ENCODE peak calls at places on chromosome 16, in five cellular contexts. C is H1, N is HepG2, B is NT2/D1, L is GM12878. V is an unnamed sample.

GRCh38 chr16:15498427-15499175 is 64.2 kb downstream of the BMERB1 start:
- DNase-seq in N (no peak), B (no peak), C (no peak), L (no peak), V (no peak)

GRCh38 chr16:73095142-73095791 is 47.3 kb upstream of the ZFHX3 start:
- DNase-seq in B (no peak), L (no peak), N (no peak), C (no peak), V (no peak)

GRCh38 chr16:27690604-27691003 is 140.7 kb downstream of the KATNIP start:
- DNase-seq in B (no peak), C (no peak), L (no peak), N (peak), V (peak)

GRCh38 chr16:84874983-84875382 is 55.2 kb downstream of the CRISPLD2 start:
- DNase-seq in C (no peak), L (no peak), B (no peak), N (no peak), V (no peak)

GRCh38 chr16:31356566-31357323 is 1.8 kb downstream of the ITGAX start:
- DNase-seq in C (no peak), N (no peak), L (no peak), B (peak), V (no peak)

GRCh38 chr16:1271380-1271749 is 15.5 kb downstream of the TPSD1 start:
- DNase-seq in L (no peak), C (no peak), N (no peak), B (no peak), V (no peak)

GRCh38 chr16:3536271-3536671 is 35.5 kb downstream of the CLUAP1 start:
- DNase-seq in N (no peak), C (no peak), L (no peak), B (no peak), V (no peak)

GRCh38 chr16:8885674-8886592 is 3.8 kb downstream of the LITAFD start:
- DNase-seq in B (no peak), N (peak), C (no peak), L (no peak), V (no peak)

GRCh38 chr16:50360033-50360778 is 8.6 kb downstream of the BRD7 start:
- DNase-seq in N (no peak), L (no peak), C (no peak), B (no peak), V (no peak)

GRCh38 chr16:68382296-68382718 is 66.0 kb downstream of the SMPD3 start:
- DNase-seq in C (no peak), N (no peak), L (no peak), B (no peak), V (peak)

GRCh38 chr16:2149630-2150417 is 1.4 kb downstream of the RAB26 start:
- DNase-seq in C (no peak), N (peak), B (no peak), L (no peak), V (no peak)

GRCh38 chr16:31001507-31002251 is 8.8 kb downstream of the STX1B start:
- DNase-seq in B (no peak), C (no peak), N (peak), L (no peak), V (no peak)

GRCh38 chr16:17607624-17608023 is 136.9 kb upstream of the XYLT1 start:
- DNase-seq in L (no peak), N (no peak), C (no peak), B (no peak), V (no peak)

GRCh38 chr16:85715169-85716015 is 26.6 kb upstream of the GINS2 start:
- DNase-seq in B (peak), L (no peak), N (no peak), C (no peak), V (no peak)

GRCh38 chr16:58455750-58456149 is 44.2 kb upstream of the NDRG4 start:
- DNase-seq in N (no peak), L (no peak), C (no peak), B (no peak), V (no peak)

GRCh38 chr16:54817432-54817831 is 113.2 kb upstream of the IRX5 start:
- DNase-seq in B (no peak), N (peak), C (no peak), L (no peak), V (peak)

GRCh38 chr16:11966173-11966572 is 1.2 kb downstream of the TNFRSF17 start:
- DNase-seq in N (no peak), B (no peak), L (peak), C (no peak), V (no peak)

GRCh38 chr16:84791088-84791487 is 28.7 kb upstream of the CRISPLD2 start:
- DNase-seq in L (no peak), B (no peak), N (no peak), C (no peak), V (no peak)

GRCh38 chr16:66306366-66307150 is 59.9 kb upstream of the CDH5 start:
- DNase-seq in C (no peak), N (no peak), B (no peak), L (no peak), V (no peak)

GRCh38 chr16:49858200-49859129 is 2.6 kb upstream of the ZNF423 start:
- DNase-seq in C (no peak), L (no peak), B (no peak), N (no peak), V (no peak)

GRCh38 chr16:14505846-14506245 is 124.2 kb downstream of the PARN start:
- DNase-seq in C (no peak), B (no peak), N (peak), L (no peak), V (no peak)

GRCh38 chr16:56481468-56482112 is 30.2 kb downstream of the OGFOD1 start:
- DNase-seq in B (no peak), N (no peak), C (no peak), L (no peak), V (peak)
- TF ChIP-seq SUZ12 in B (no peak), N (no peak), C (no peak), L (no peak), V (no peak)

GRCh38 chr16:74626741-74627416 is 20.0 kb upstream of the GLG1 start:
- DNase-seq in B (no peak), L (no peak), N (no peak), C (no peak), V (no peak)

GRCh38 chr16:74625500-74626350 is 18.8 kb upstream of the GLG1 start:
- DNase-seq in C (no peak), B (no peak), N (no peak), L (no peak), V (no peak)

GRCh38 chr16:74623846-74624245 is 16.9 kb upstream of the GLG1 start:
- DNase-seq in B (no peak), N (no peak), C (no peak), L (no peak), V (no peak)

GRCh38 chr16:74623214-74623842 is 16.4 kb upstream of the GLG1 start:
- DNase-seq in B (peak), N (peak), C (no peak), L (no peak), V (peak)

GRCh38 chr16:74622005-74622404 is 15.1 kb upstream of the GLG1 start:
- DNase-seq in N (no peak), B (no peak), L (no peak), C (no peak), V (no peak)
- TF ChIP-seq SUZ12 in N (no peak), B (no peak), L (no peak), C (no peak), V (no peak)

GRCh38 chr16:19700319-19700781 is 17.7 kb downstream of the KNOP1 start:
- DNase-seq in L (no peak), N (peak), B (no peak), C (no peak), V (no peak)
- TF ChIP-seq SUZ12 in L (no peak), N (no peak), B (no peak), C (no peak), V (no peak)

GRCh38 chr16:89915303-89916232 is 3.1 kb upstream of the MC1R start:
- DNase-seq in L (no peak), B (no peak), N (peak), C (no peak), V (no peak)

GRCh38 chr16:89919535-89920406 is 1.1 kb downstream of the MC1R start:
- DNase-seq in C (no peak), L (no peak), N (no peak), B (no peak), V (no peak)

GRCh38 chr16:89918453-89919347 is at the start of gene MC1R:
- DNase-seq in N (peak), L (no peak), B (no peak), C (no peak), V (peak)

GRCh38 chr16:89920723-89921122 is 2.1 kb downstream of the MC1R start:
- DNase-seq in L (no peak), B (no peak), C (no peak), N (no peak), V (no peak)

GRCh38 chr16:89917773-89918452 is 749 bp upstream of the MC1R start:
- DNase-seq in N (peak), C (no peak), L (peak), B (no peak), V (peak)
- TF ChIP-seq SUZ12 in N (no peak), C (no peak), L (no peak), B (no peak), V (no peak)

GRCh38 chr16:87343753-87344050 is 26.5 kb upstream of the C16orf95 start:
- DNase-seq in B (no peak), L (no peak), N (no peak), C (no peak), V (no peak)
- TF ChIP-seq SUZ12 in B (no peak), L (no peak), N (no peak), C (no peak), V (no peak)

GRCh38 chr16:70715113-70715711 is 29.4 kb upstream of the MTSS2 start:
- DNase-seq in C (no peak), N (no peak), L (no peak), B (no peak), V (no peak)
- TF ChIP-seq SUZ12 in C (no peak), N (no peak), L (no peak), B (no peak), V (no peak)

GRCh38 chr16:21302898-21303528 is 24.9 kb upstream of the CRYM start:
- DNase-seq in B (no peak), N (no peak), C (no peak), L (peak), V (no peak)
- TF ChIP-seq SUZ12 in B (no peak), N (no peak), C (no peak), L (no peak), V (no peak)

DNA sequence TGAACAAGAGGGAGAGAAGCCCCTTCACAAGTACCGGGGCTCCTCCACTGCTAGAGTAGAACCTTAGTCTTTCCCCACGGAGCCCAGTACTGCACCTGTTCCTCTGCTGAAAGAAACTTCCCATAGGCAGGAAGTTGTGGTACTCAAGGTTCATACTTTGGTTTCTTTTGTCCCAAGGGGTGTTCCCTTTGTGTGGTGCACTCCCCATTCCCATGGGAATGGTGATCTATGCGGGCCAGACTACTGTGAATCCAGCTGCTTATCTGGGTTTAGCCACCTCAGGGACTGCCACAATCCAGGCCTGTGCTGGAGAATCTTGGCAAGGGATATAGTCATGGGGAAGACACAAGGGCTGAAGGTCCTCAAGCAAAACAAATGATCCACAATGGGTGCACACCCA is 110.6 kb downstream of the PHKB start:
- DNase-seq in C (no peak), B (no peak), L (no peak), N (no peak), V (no peak)
- TF ChIP-seq SUZ12 in C (no peak), B (no peak), L (no peak), N (no peak), V (no peak)